ENCODE peak calls at places on chromosomes 3 and 15, in six cellular contexts. P is A549, B is heart left ventricle, F is right lobe of liver, D is stomach, O is HepG2. Y is an unnamed sample.

GRCh38 chr15:88274534-88275460 is 18.3 kb upstream of the NTRK3 start:
- DNase-seq in F (peak; percentile 75), O (peak; percentile 7), P (peak; percentile 69), D (peak; percentile 50), B (peak; percentile 48), Y (peak; percentile 54)

GRCh38 chr15:94232107-94232506 is 746 bp downstream of the MCTP2 start:
- DNase-seq in O (no peak), D (no peak), F (no peak), B (no peak), P (no peak), Y (no peak)

GRCh38 chr3:46284981-46285683 is 42.9 kb downstream of the CCR3 start:
- DNase-seq in F (no peak), P (no peak), B (no peak), O (no peak), D (no peak), Y (peak; percentile 12)

GRCh38 chr3:129555616-129556357 is 12.8 kb downstream of the H1-8 start:
- DNase-seq in B (no peak), O (no peak), F (peak; percentile 40), D (no peak), P (no peak), Y (no peak)

GRCh38 chr15:31459011-31459748 is 132.5 kb downstream of the KLF13 start:
- DNase-seq in O (no peak), B (no peak), F (no peak), D (peak; percentile 26), P (no peak), Y (no peak)

GRCh38 chr3:174862101-174862500 is 3.0 kb downstream of the NAALADL2 start:
- DNase-seq in P (peak; percentile 32), F (no peak), B (no peak), O (peak; percentile 1), D (peak; percentile 60), Y (no peak)

GRCh38 chr3:132083583-132084372 is 49.0 kb upstream of the CPNE4 start:
- DNase-seq in F (no peak), O (no peak), D (no peak), B (no peak), P (peak; percentile 95), Y (no peak)

GRCh38 chr3:50649451-50649931 is 25.2 kb upstream of the DOCK3 start:
- DNase-seq in O (no peak), B (peak; percentile 84), P (no peak), D (no peak), F (no peak), Y (no peak)

GRCh38 chr3:72261566-72262564 is 476.9 kb upstream of the PROK2 start:
- DNase-seq in B (no peak), D (no peak), P (no peak), F (no peak), O (no peak), Y (no peak)

GRCh38 chr15:82832601-82833209 is 23.3 kb downstream of the WHAMM start:
- DNase-seq in O (no peak), P (peak; percentile 56), F (no peak), B (no peak), D (no peak), Y (no peak)

GRCh38 chr3:155369244-155369643 is 75.8 kb upstream of the STRIT1 start:
- DNase-seq in B (no peak), O (no peak), P (no peak), D (no peak), F (no peak), Y (no peak)
- H3K27ac ChIP-seq in B (no peak overlapping the region), O (no peak overlapping the region), P (no peak overlapping the region), D (no peak overlapping the region), F (no peak overlapping the region), Y (no peak overlapping the region)

GRCh38 chr3:141729240-141729639 is 8.9 kb upstream of the RNF7 start:
- DNase-seq in D (no peak), O (no peak), P (no peak), F (no peak), B (no peak), Y (no peak)
- TF ChIP-seq CTCF in D (no peak), O (peak; percentile 33), P (no peak), F (no peak), B (no peak), Y (no peak)

GRCh38 chr3:121660356-121661171 is at the start of gene HCLS1:
- DNase-seq in B (peak; percentile 53), D (peak; percentile 51), F (peak; percentile 68), O (no peak), P (no peak), Y (peak; percentile 18)
- TF ChIP-seq POLR2A in B (no peak), D (no peak), F (peak; percentile 73), O (no peak), P (no peak), Y (no peak)

DNA sequence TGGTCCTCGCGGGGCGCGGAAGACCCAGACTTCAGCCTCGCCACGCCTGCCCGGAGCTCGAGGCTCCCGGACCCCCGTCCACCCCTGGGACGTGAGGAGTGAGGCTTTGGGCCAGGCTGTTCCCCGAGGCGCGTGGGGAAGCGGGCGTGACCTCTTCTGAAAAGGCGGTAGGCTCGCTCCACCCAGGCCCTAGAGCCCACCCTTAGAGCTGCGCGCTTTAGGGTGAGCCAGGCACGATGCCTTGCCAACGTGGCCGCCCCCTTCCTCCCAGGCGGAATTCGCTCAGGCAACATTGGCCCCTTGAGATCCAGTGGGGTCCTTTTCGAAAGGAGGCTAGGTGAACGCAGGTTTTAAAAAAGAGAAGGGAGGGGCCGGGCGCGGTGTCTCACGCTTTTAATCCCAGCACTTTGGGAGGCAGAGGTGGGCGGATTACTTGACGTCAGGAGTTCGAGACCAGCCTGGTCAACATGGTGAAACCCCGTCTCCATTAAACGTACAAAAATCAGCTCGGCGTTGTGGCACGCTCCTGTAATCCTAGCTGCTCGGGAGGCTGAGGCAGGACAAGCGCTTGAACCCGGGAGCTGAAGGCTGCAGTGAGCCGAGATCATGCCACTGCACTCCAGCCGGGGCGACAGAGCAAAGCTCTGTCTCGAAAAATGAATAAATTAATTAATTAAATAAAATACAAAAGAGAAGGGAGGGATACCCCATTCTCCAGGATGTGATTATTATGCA is 896 bp upstream of the RPP25 start:
- DNase-seq in D (no peak), B (peak; percentile 30), F (peak; percentile 60), P (peak; percentile 72), O (no peak), Y (no peak)
- H3K27ac ChIP-seq in D (peak overlapping the region; percentile 95), B (peak overlapping the region; percentile 77), F (peak overlapping the region; percentile 19), P (peak overlapping the region; percentile 82), O (no peak overlapping the region), Y (peak overlapping the region; percentile 83)

DNA sequence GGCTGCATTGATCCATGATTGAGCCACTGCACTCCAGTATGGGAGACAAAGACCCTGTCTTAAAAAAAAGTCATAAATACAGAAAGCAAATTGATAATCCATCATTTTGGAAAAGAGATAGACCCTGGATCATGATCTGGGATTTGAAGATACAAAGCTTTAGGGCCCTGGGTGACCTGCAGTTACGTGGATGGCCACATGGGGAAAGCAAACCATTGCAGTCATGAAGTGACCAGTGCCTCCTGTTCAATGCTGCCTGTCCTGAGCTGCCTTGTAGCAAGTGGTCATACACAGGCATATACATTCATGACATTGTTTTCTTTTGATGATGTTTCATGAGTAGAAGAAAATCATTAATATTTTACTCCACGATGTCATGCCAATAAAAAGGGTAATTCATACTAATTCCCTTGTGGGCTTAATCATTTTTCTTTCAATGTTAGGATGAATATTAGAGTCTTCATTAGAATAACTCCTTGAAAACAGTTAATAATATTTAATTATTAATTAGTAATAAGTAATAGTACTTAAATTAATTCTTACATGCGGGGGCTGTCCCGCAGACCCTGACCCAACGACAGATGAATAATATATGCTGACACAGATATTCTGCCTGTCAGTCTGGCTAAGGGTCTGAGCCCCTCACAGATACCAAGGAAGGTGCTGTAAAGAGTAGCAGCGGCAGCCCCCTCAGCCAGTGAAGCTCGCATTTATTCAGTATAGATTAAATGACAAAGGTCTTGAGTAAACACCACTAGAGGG is 109.0 kb upstream of the UNC13C start:
- DNase-seq in B (no peak), F (no peak), P (peak; percentile 61), D (no peak), O (no peak), Y (no peak)
- TF ChIP-seq CTCF in B (no peak), F (no peak), P (no peak), D (no peak), O (no peak), Y (no peak)

DNA sequence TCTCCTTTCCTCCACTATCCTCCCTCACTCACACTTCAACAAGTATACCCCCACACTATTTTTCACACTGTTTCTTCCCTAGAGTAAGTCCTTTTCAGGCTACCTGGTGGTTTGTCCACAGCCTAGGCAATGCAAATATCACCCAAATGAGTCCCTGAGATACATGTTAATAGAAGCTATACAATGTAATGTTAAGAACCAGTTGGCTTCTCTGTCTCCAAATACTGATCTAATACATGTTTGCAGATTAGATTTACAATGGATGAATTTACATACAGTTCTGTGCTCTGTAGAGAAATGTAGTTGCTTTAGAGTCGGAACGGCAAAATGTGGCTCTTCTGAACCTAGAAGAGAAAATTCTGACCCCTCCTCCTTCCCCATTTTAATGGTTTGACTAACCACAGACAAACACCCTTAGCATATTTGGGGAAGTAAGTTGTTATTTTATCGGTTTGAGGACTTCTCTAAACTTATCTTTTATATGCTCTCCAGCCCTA is 63.6 kb upstream of the MBNL1 start:
- DNase-seq in O (no peak), B (no peak), F (no peak), D (no peak), P (no peak), Y (no peak)
- TF ChIP-seq POLR2A in O (no peak), B (no peak), F (no peak), D (no peak), P (no peak), Y (no peak)

DNA sequence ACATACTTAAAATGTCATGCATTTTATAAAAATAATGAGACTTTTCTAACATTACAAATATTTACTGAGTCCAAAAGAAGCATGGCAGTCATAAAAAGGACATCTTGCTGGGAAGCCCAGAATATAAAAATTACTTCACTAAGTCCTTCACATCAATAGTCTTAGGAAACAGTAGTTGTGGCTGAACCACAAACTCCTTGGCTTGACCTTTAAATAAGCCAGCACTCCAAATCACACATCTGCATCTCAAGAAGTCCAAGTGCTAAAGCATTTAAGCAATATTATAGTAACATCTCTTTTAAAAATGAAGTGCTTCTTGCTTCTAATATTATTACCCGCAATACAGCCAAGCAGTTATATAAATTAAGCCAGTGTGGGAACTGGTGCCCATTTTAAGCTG is 8.8 kb downstream of the CCNL1 start:
- DNase-seq in B (no peak), O (no peak), P (no peak), F (no peak), D (no peak), Y (no peak)
- H3K27ac ChIP-seq in B (no peak overlapping the region), O (no peak overlapping the region), P (no peak overlapping the region), F (no peak overlapping the region), D (no peak overlapping the region), Y (no peak overlapping the region)

DNA sequence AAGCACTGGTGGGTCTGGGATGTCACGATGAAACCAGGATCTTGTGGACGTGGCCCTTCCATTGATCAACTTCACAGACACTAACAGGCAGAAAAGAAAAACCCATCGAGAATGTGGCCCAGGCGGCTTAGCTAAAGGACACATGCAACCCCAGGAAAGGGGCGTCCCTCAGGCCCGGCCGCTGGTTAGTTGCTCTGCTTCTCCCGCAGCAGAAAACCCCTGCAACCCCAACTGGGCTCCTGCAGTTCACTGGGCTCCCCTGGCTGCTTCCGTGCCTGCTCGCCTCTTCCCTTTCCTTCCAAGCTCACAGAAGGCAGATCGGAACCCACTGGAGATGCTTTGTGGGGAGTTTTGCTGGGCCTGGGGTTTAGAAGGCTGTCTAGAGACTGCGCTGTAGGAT is 1.1 kb downstream of the GASK1A start:
- DNase-seq in D (no peak), P (no peak), B (no peak), F (no peak), O (no peak), Y (no peak)
- TF ChIP-seq CTCF in D (no peak), P (no peak), B (no peak), F (no peak), O (no peak), Y (no peak)